ENCODE peak calls at places on chromosomes 7 and 10, in eight cellular contexts. One of them, this sample, is unnamed.

GRCh38 chr10:15461353-15462108 is 90.4 kb upstream of the FAM171A1 start:
- ATAC-seq in psoas muscle: no peak
- ATAC-seq in CD4-positive, alpha-beta T cell: no peak
- ATAC-seq in activated CD4-positive, alpha-beta T cell treated with anti-CD3 and anti-CD28 coated beads for 36 hours: peak; percentile 36
- ATAC-seq in right cardiac atrium: peak; percentile 91
- ATAC-seq in activated T-cell treated with anti-CD3 and anti-CD28 coated beads, Interleukin-2, amount 50 U/mL, for 4 hours: no peak
- ATAC-seq in effector memory CD8-positive, alpha-beta T cell: no peak
- ATAC-seq in RWPE2: peak; percentile 63
- ATAC-seq in this sample: peak; percentile 56

GRCh38 chr10:73894245-73894971 is 16.5 kb upstream of the PLAU start:
- ATAC-seq in psoas muscle: peak; percentile 65
- ATAC-seq in CD4-positive, alpha-beta T cell: no peak
- ATAC-seq in activated CD4-positive, alpha-beta T cell treated with anti-CD3 and anti-CD28 coated beads for 36 hours: peak; percentile 80
- ATAC-seq in right cardiac atrium: no peak
- ATAC-seq in activated T-cell treated with anti-CD3 and anti-CD28 coated beads, Interleukin-2, amount 50 U/mL, for 4 hours: peak; percentile 60
- ATAC-seq in effector memory CD8-positive, alpha-beta T cell: peak; percentile 74
- ATAC-seq in RWPE2: peak; percentile 68
- ATAC-seq in this sample: peak; percentile 89

GRCh38 chr7:4621401-4621800 is 60.7 kb upstream of the FOXK1 start:
- ATAC-seq in psoas muscle: no peak
- ATAC-seq in CD4-positive, alpha-beta T cell: no peak
- ATAC-seq in activated CD4-positive, alpha-beta T cell treated with anti-CD3 and anti-CD28 coated beads for 36 hours: no peak
- ATAC-seq in right cardiac atrium: no peak
- ATAC-seq in activated T-cell treated with anti-CD3 and anti-CD28 coated beads, Interleukin-2, amount 50 U/mL, for 4 hours: no peak
- ATAC-seq in effector memory CD8-positive, alpha-beta T cell: no peak
- ATAC-seq in RWPE2: no peak
- ATAC-seq in this sample: no peak

GRCh38 chr7:26583094-26583493 is 281.3 kb downstream of the SKAP2 start:
- ATAC-seq in psoas muscle: no peak
- ATAC-seq in CD4-positive, alpha-beta T cell: no peak
- ATAC-seq in activated CD4-positive, alpha-beta T cell treated with anti-CD3 and anti-CD28 coated beads for 36 hours: no peak
- ATAC-seq in right cardiac atrium: no peak
- ATAC-seq in activated T-cell treated with anti-CD3 and anti-CD28 coated beads, Interleukin-2, amount 50 U/mL, for 4 hours: no peak
- ATAC-seq in effector memory CD8-positive, alpha-beta T cell: no peak
- ATAC-seq in RWPE2: no peak
- ATAC-seq in this sample: no peak

GRCh38 chr10:21507066-21507669 is 18.3 kb downstream of the SKIDA1 start:
- ATAC-seq in psoas muscle: no peak
- ATAC-seq in CD4-positive, alpha-beta T cell: no peak
- ATAC-seq in activated CD4-positive, alpha-beta T cell treated with anti-CD3 and anti-CD28 coated beads for 36 hours: no peak
- ATAC-seq in right cardiac atrium: peak; percentile 39
- ATAC-seq in activated T-cell treated with anti-CD3 and anti-CD28 coated beads, Interleukin-2, amount 50 U/mL, for 4 hours: no peak
- ATAC-seq in effector memory CD8-positive, alpha-beta T cell: no peak
- ATAC-seq in RWPE2: no peak
- ATAC-seq in this sample: no peak

GRCh38 chr7:74284781-74285259 is 4.4 kb upstream of the CLIP2 start:
- ATAC-seq in psoas muscle: no peak
- ATAC-seq in CD4-positive, alpha-beta T cell: no peak
- ATAC-seq in activated CD4-positive, alpha-beta T cell treated with anti-CD3 and anti-CD28 coated beads for 36 hours: no peak
- ATAC-seq in right cardiac atrium: no peak
- ATAC-seq in activated T-cell treated with anti-CD3 and anti-CD28 coated beads, Interleukin-2, amount 50 U/mL, for 4 hours: no peak
- ATAC-seq in effector memory CD8-positive, alpha-beta T cell: no peak
- ATAC-seq in RWPE2: no peak
- ATAC-seq in this sample: no peak

GRCh38 chr7:98930921-98931320 is 52.6 kb downstream of the TRRAP start:
- ATAC-seq in psoas muscle: no peak
- ATAC-seq in CD4-positive, alpha-beta T cell: peak; percentile 92
- ATAC-seq in activated CD4-positive, alpha-beta T cell treated with anti-CD3 and anti-CD28 coated beads for 36 hours: peak; percentile 94
- ATAC-seq in right cardiac atrium: no peak
- ATAC-seq in activated T-cell treated with anti-CD3 and anti-CD28 coated beads, Interleukin-2, amount 50 U/mL, for 4 hours: peak; percentile 89
- ATAC-seq in effector memory CD8-positive, alpha-beta T cell: peak; percentile 98
- ATAC-seq in RWPE2: no peak
- ATAC-seq in this sample: peak; percentile 20

GRCh38 chr7:41185851-41186250 is 517.0 kb downstream of the INHBA start:
- ATAC-seq in psoas muscle: no peak
- ATAC-seq in CD4-positive, alpha-beta T cell: no peak
- ATAC-seq in activated CD4-positive, alpha-beta T cell treated with anti-CD3 and anti-CD28 coated beads for 36 hours: no peak
- ATAC-seq in right cardiac atrium: no peak
- ATAC-seq in activated T-cell treated with anti-CD3 and anti-CD28 coated beads, Interleukin-2, amount 50 U/mL, for 4 hours: no peak
- ATAC-seq in effector memory CD8-positive, alpha-beta T cell: no peak
- ATAC-seq in RWPE2: peak; percentile 5
- ATAC-seq in this sample: no peak

GRCh38 chr7:2602736-2603387 is 28.9 kb upstream of the TTYH3 start:
- ATAC-seq in psoas muscle: no peak
- ATAC-seq in CD4-positive, alpha-beta T cell: no peak
- ATAC-seq in activated CD4-positive, alpha-beta T cell treated with anti-CD3 and anti-CD28 coated beads for 36 hours: no peak
- ATAC-seq in right cardiac atrium: no peak
- ATAC-seq in activated T-cell treated with anti-CD3 and anti-CD28 coated beads, Interleukin-2, amount 50 U/mL, for 4 hours: no peak
- ATAC-seq in effector memory CD8-positive, alpha-beta T cell: no peak
- ATAC-seq in RWPE2: peak; percentile 9
- ATAC-seq in this sample: no peak

GRCh38 chr10:91758303-91759146 is 39.7 kb upstream of the TNKS2 start:
- ATAC-seq in psoas muscle: peak; percentile 94
- ATAC-seq in CD4-positive, alpha-beta T cell: peak; percentile 76
- ATAC-seq in activated CD4-positive, alpha-beta T cell treated with anti-CD3 and anti-CD28 coated beads for 36 hours: peak; percentile 81
- ATAC-seq in right cardiac atrium: peak; percentile 54
- ATAC-seq in activated T-cell treated with anti-CD3 and anti-CD28 coated beads, Interleukin-2, amount 50 U/mL, for 4 hours: no peak
- ATAC-seq in effector memory CD8-positive, alpha-beta T cell: peak; percentile 84
- ATAC-seq in RWPE2: peak; percentile 81
- ATAC-seq in this sample: peak; percentile 89